ENCODE peak calls at places on chromosomes 5 and 9, in nine cellular contexts. One of them, this sample, is unnamed.

GRCh38 chr5:1698589-1699316 is 100.9 kb downstream of the MRPL36 start:
- DNase-seq in CD8-positive, alpha-beta T cell: no peak
- DNase-seq in tibial artery: no peak
- DNase-seq in right cardiac atrium: no peak
- DNase-seq in neuronal stem cell: no peak
- DNase-seq in fibroblast of lung: no peak
- DNase-seq in CD8-positive, alpha-beta memory T cell: no peak
- DNase-seq in thyroid gland: no peak
- DNase-seq in left ventricle myocardium inferior: no peak
- DNase-seq in this sample: no peak

GRCh38 chr9:129714393-129715051 is 38.3 kb downstream of the PTGES start:
- DNase-seq in CD8-positive, alpha-beta T cell: no peak
- DNase-seq in tibial artery: no peak
- DNase-seq in right cardiac atrium: no peak
- DNase-seq in neuronal stem cell: no peak
- DNase-seq in fibroblast of lung: no peak
- DNase-seq in CD8-positive, alpha-beta memory T cell: no peak
- DNase-seq in thyroid gland: no peak
- DNase-seq in left ventricle myocardium inferior: no peak
- DNase-seq in this sample: no peak

GRCh38 chr5:153632748-153633290 is 142.3 kb downstream of the GRIA1 start:
- DNase-seq in CD8-positive, alpha-beta T cell: no peak
- DNase-seq in tibial artery: no peak
- DNase-seq in right cardiac atrium: no peak
- DNase-seq in neuronal stem cell: no peak
- DNase-seq in fibroblast of lung: no peak
- DNase-seq in CD8-positive, alpha-beta memory T cell: no peak
- DNase-seq in thyroid gland: no peak
- DNase-seq in left ventricle myocardium inferior: no peak
- DNase-seq in this sample: peak

GRCh38 chr5:40801771-40802562 is 3.8 kb upstream of the PRKAA1 start:
- DNase-seq in CD8-positive, alpha-beta T cell: no peak
- DNase-seq in tibial artery: no peak
- DNase-seq in right cardiac atrium: no peak
- DNase-seq in neuronal stem cell: no peak
- DNase-seq in fibroblast of lung: no peak
- DNase-seq in CD8-positive, alpha-beta memory T cell: no peak
- DNase-seq in thyroid gland: no peak
- DNase-seq in left ventricle myocardium inferior: no peak
- DNase-seq in this sample: no peak

GRCh38 chr5:143642791-143643190 is 169.2 kb upstream of the HMHB1 start:
- DNase-seq in CD8-positive, alpha-beta T cell: no peak
- DNase-seq in tibial artery: no peak
- DNase-seq in right cardiac atrium: no peak
- DNase-seq in neuronal stem cell: no peak
- DNase-seq in fibroblast of lung: no peak
- DNase-seq in CD8-positive, alpha-beta memory T cell: no peak
- DNase-seq in thyroid gland: no peak
- DNase-seq in left ventricle myocardium inferior: no peak
- DNase-seq in this sample: no peak

GRCh38 chr5:194102-194501 is 2.8 kb downstream of the LRRC14B start:
- DNase-seq in CD8-positive, alpha-beta T cell: no peak
- DNase-seq in tibial artery: no peak
- DNase-seq in right cardiac atrium: peak
- DNase-seq in neuronal stem cell: no peak
- DNase-seq in fibroblast of lung: no peak
- DNase-seq in CD8-positive, alpha-beta memory T cell: no peak
- DNase-seq in thyroid gland: no peak
- DNase-seq in left ventricle myocardium inferior: peak
- DNase-seq in this sample: no peak

GRCh38 chr5:181120311-181120710 is 10.7 kb downstream of the OR2V1 start:
- DNase-seq in CD8-positive, alpha-beta T cell: no peak
- DNase-seq in tibial artery: no peak
- DNase-seq in right cardiac atrium: no peak
- DNase-seq in neuronal stem cell: no peak
- DNase-seq in fibroblast of lung: peak
- DNase-seq in CD8-positive, alpha-beta memory T cell: no peak
- DNase-seq in thyroid gland: no peak
- DNase-seq in left ventricle myocardium inferior: no peak
- DNase-seq in this sample: no peak

GRCh38 chr9:126375386-126375785 is 48.8 kb downstream of the MVB12B start:
- DNase-seq in CD8-positive, alpha-beta T cell: no peak
- DNase-seq in tibial artery: peak
- DNase-seq in right cardiac atrium: peak
- DNase-seq in neuronal stem cell: no peak
- DNase-seq in fibroblast of lung: peak
- DNase-seq in CD8-positive, alpha-beta memory T cell: no peak
- DNase-seq in thyroid gland: no peak
- DNase-seq in left ventricle myocardium inferior: no peak
- DNase-seq in this sample: no peak

GRCh38 chr5:31900296-31900865 is 261.4 kb downstream of the PDZD2 start:
- DNase-seq in CD8-positive, alpha-beta T cell: no peak
- DNase-seq in tibial artery: no peak
- DNase-seq in right cardiac atrium: no peak
- DNase-seq in neuronal stem cell: no peak
- DNase-seq in fibroblast of lung: no peak
- DNase-seq in CD8-positive, alpha-beta memory T cell: no peak
- DNase-seq in thyroid gland: no peak
- DNase-seq in left ventricle myocardium inferior: no peak
- DNase-seq in this sample: no peak

GRCh38 chr5:102231693-102232619 is 64.1 kb downstream of the SLCO4C1 start:
- DNase-seq in CD8-positive, alpha-beta T cell: no peak
- DNase-seq in tibial artery: no peak
- DNase-seq in right cardiac atrium: no peak
- DNase-seq in neuronal stem cell: no peak
- DNase-seq in fibroblast of lung: no peak
- DNase-seq in CD8-positive, alpha-beta memory T cell: no peak
- DNase-seq in thyroid gland: no peak
- DNase-seq in left ventricle myocardium inferior: no peak
- DNase-seq in this sample: peak

GRCh38 chr5:125198270-125198974 is 452.0 kb upstream of the ZNF608 start:
- DNase-seq in CD8-positive, alpha-beta T cell: no peak
- DNase-seq in tibial artery: peak
- DNase-seq in right cardiac atrium: peak
- DNase-seq in neuronal stem cell: no peak
- DNase-seq in fibroblast of lung: peak
- DNase-seq in CD8-positive, alpha-beta memory T cell: no peak
- DNase-seq in thyroid gland: peak
- DNase-seq in left ventricle myocardium inferior: peak
- DNase-seq in this sample: no peak

GRCh38 chr9:87206064-87206661 is 258.9 kb upstream of the GAS1 start:
- DNase-seq in CD8-positive, alpha-beta T cell: no peak
- DNase-seq in tibial artery: no peak
- DNase-seq in right cardiac atrium: no peak
- DNase-seq in neuronal stem cell: no peak
- DNase-seq in fibroblast of lung: peak
- DNase-seq in CD8-positive, alpha-beta memory T cell: no peak
- DNase-seq in thyroid gland: no peak
- DNase-seq in left ventricle myocardium inferior: no peak
- DNase-seq in this sample: peak

GRCh38 chr9:81559741-81560140 is 129.6 kb downstream of the TLE1 start:
- DNase-seq in CD8-positive, alpha-beta T cell: no peak
- DNase-seq in tibial artery: no peak
- DNase-seq in right cardiac atrium: no peak
- DNase-seq in neuronal stem cell: no peak
- DNase-seq in fibroblast of lung: peak
- DNase-seq in CD8-positive, alpha-beta memory T cell: no peak
- DNase-seq in thyroid gland: no peak
- DNase-seq in left ventricle myocardium inferior: no peak
- DNase-seq in this sample: peak

GRCh38 chr9:77916410-77916819 is 115.2 kb downstream of the GNAQ start:
- DNase-seq in CD8-positive, alpha-beta T cell: no peak
- DNase-seq in tibial artery: no peak
- DNase-seq in right cardiac atrium: no peak
- DNase-seq in neuronal stem cell: no peak
- DNase-seq in fibroblast of lung: no peak
- DNase-seq in CD8-positive, alpha-beta memory T cell: no peak
- DNase-seq in thyroid gland: no peak
- DNase-seq in left ventricle myocardium inferior: no peak
- DNase-seq in this sample: no peak

GRCh38 chr5:36573441-36573840 is 33.0 kb upstream of the SLC1A3 start:
- DNase-seq in CD8-positive, alpha-beta T cell: no peak
- DNase-seq in tibial artery: no peak
- DNase-seq in right cardiac atrium: no peak
- DNase-seq in neuronal stem cell: no peak
- DNase-seq in fibroblast of lung: peak
- DNase-seq in CD8-positive, alpha-beta memory T cell: no peak
- DNase-seq in thyroid gland: no peak
- DNase-seq in left ventricle myocardium inferior: no peak
- DNase-seq in this sample: peak
- H3K27ac ChIP-seq in CD8-positive, alpha-beta T cell: no peak
- H3K27ac ChIP-seq in tibial artery: no peak
- H3K27ac ChIP-seq in right cardiac atrium: no peak
- H3K27ac ChIP-seq in neuronal stem cell: no peak
- H3K27ac ChIP-seq in fibroblast of lung: no peak
- H3K27ac ChIP-seq in CD8-positive, alpha-beta memory T cell: no peak
- H3K27ac ChIP-seq in thyroid gland: no peak
- H3K27ac ChIP-seq in left ventricle myocardium inferior: no peak
- H3K27ac ChIP-seq in this sample: no peak

GRCh38 chr5:14227501-14227900 is 84.4 kb downstream of the TRIO start:
- DNase-seq in CD8-positive, alpha-beta T cell: no peak
- DNase-seq in tibial artery: no peak
- DNase-seq in right cardiac atrium: no peak
- DNase-seq in neuronal stem cell: no peak
- DNase-seq in fibroblast of lung: no peak
- DNase-seq in CD8-positive, alpha-beta memory T cell: no peak
- DNase-seq in thyroid gland: no peak
- DNase-seq in left ventricle myocardium inferior: no peak
- DNase-seq in this sample: no peak

GRCh38 chr5:14226992-14227391 is 83.8 kb downstream of the TRIO start:
- DNase-seq in CD8-positive, alpha-beta T cell: no peak
- DNase-seq in tibial artery: no peak
- DNase-seq in right cardiac atrium: no peak
- DNase-seq in neuronal stem cell: no peak
- DNase-seq in fibroblast of lung: no peak
- DNase-seq in CD8-positive, alpha-beta memory T cell: no peak
- DNase-seq in thyroid gland: no peak
- DNase-seq in left ventricle myocardium inferior: no peak
- DNase-seq in this sample: no peak

GRCh38 chr5:14229181-14229580 is 86.0 kb downstream of the TRIO start:
- DNase-seq in CD8-positive, alpha-beta T cell: no peak
- DNase-seq in tibial artery: no peak
- DNase-seq in right cardiac atrium: no peak
- DNase-seq in neuronal stem cell: no peak
- DNase-seq in fibroblast of lung: no peak
- DNase-seq in CD8-positive, alpha-beta memory T cell: no peak
- DNase-seq in thyroid gland: no peak
- DNase-seq in left ventricle myocardium inferior: no peak
- DNase-seq in this sample: no peak

GRCh38 chr5:14229734-14230133 is 86.6 kb downstream of the TRIO start:
- DNase-seq in CD8-positive, alpha-beta T cell: no peak
- DNase-seq in tibial artery: no peak
- DNase-seq in right cardiac atrium: no peak
- DNase-seq in neuronal stem cell: no peak
- DNase-seq in fibroblast of lung: no peak
- DNase-seq in CD8-positive, alpha-beta memory T cell: no peak
- DNase-seq in thyroid gland: no peak
- DNase-seq in left ventricle myocardium inferior: no peak
- DNase-seq in this sample: no peak

GRCh38 chr5:14228219-14228618 is 85.1 kb downstream of the TRIO start:
- DNase-seq in CD8-positive, alpha-beta T cell: no peak
- DNase-seq in tibial artery: no peak
- DNase-seq in right cardiac atrium: no peak
- DNase-seq in neuronal stem cell: no peak
- DNase-seq in fibroblast of lung: no peak
- DNase-seq in CD8-positive, alpha-beta memory T cell: no peak
- DNase-seq in thyroid gland: no peak
- DNase-seq in left ventricle myocardium inferior: no peak
- DNase-seq in this sample: no peak
- H3K27ac ChIP-seq in CD8-positive, alpha-beta T cell: no peak
- H3K27ac ChIP-seq in tibial artery: no peak
- H3K27ac ChIP-seq in right cardiac atrium: no peak
- H3K27ac ChIP-seq in neuronal stem cell: no peak
- H3K27ac ChIP-seq in fibroblast of lung: no peak
- H3K27ac ChIP-seq in CD8-positive, alpha-beta memory T cell: no peak
- H3K27ac ChIP-seq in thyroid gland: no peak
- H3K27ac ChIP-seq in left ventricle myocardium inferior: peak
- H3K27ac ChIP-seq in this sample: no peak

GRCh38 chr5:37791321-37791720 is 48.5 kb downstream of the GDNF start:
- DNase-seq in CD8-positive, alpha-beta T cell: no peak
- DNase-seq in tibial artery: no peak
- DNase-seq in right cardiac atrium: no peak
- DNase-seq in neuronal stem cell: no peak
- DNase-seq in fibroblast of lung: no peak
- DNase-seq in CD8-positive, alpha-beta memory T cell: no peak
- DNase-seq in thyroid gland: no peak
- DNase-seq in left ventricle myocardium inferior: no peak
- DNase-seq in this sample: no peak

GRCh38 chr5:37786416-37786815 is 53.4 kb downstream of the GDNF start:
- DNase-seq in CD8-positive, alpha-beta T cell: no peak
- DNase-seq in tibial artery: no peak
- DNase-seq in right cardiac atrium: no peak
- DNase-seq in neuronal stem cell: no peak
- DNase-seq in fibroblast of lung: no peak
- DNase-seq in CD8-positive, alpha-beta memory T cell: no peak
- DNase-seq in thyroid gland: no peak
- DNase-seq in left ventricle myocardium inferior: no peak
- DNase-seq in this sample: no peak

GRCh38 chr5:37786855-37787254 is 53.0 kb downstream of the GDNF start:
- DNase-seq in CD8-positive, alpha-beta T cell: no peak
- DNase-seq in tibial artery: no peak
- DNase-seq in right cardiac atrium: no peak
- DNase-seq in neuronal stem cell: no peak
- DNase-seq in fibroblast of lung: peak
- DNase-seq in CD8-positive, alpha-beta memory T cell: no peak
- DNase-seq in thyroid gland: no peak
- DNase-seq in left ventricle myocardium inferior: no peak
- DNase-seq in this sample: peak

GRCh38 chr5:37789991-37790390 is 49.9 kb downstream of the GDNF start:
- DNase-seq in CD8-positive, alpha-beta T cell: no peak
- DNase-seq in tibial artery: no peak
- DNase-seq in right cardiac atrium: no peak
- DNase-seq in neuronal stem cell: no peak
- DNase-seq in fibroblast of lung: peak
- DNase-seq in CD8-positive, alpha-beta memory T cell: no peak
- DNase-seq in thyroid gland: no peak
- DNase-seq in left ventricle myocardium inferior: no peak
- DNase-seq in this sample: no peak

DNA sequence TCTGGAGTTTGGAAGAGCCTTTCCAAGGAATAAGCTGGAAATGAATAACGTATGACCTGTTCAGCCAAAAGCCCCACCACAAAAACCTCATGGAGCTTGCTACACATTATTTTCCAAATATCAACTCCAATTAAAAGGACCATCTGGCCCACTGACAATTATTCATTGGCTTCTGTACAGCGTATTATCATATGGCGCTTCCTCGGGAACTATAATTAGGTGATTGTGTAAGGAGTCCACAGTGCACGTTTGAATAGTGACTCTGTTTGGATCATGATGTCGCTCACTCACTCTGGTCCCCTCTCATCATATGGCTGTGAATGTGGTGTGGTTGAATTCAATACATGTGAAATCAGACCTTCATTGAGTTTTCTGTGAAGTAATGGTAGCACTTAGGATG is 52.1 kb downstream of the GDNF start:
- DNase-seq in CD8-positive, alpha-beta T cell: no peak
- DNase-seq in tibial artery: no peak
- DNase-seq in right cardiac atrium: no peak
- DNase-seq in neuronal stem cell: no peak
- DNase-seq in fibroblast of lung: no peak
- DNase-seq in CD8-positive, alpha-beta memory T cell: no peak
- DNase-seq in thyroid gland: no peak
- DNase-seq in left ventricle myocardium inferior: no peak
- DNase-seq in this sample: no peak
- H3K27ac ChIP-seq in CD8-positive, alpha-beta T cell: no peak
- H3K27ac ChIP-seq in tibial artery: no peak
- H3K27ac ChIP-seq in right cardiac atrium: no peak
- H3K27ac ChIP-seq in neuronal stem cell: no peak
- H3K27ac ChIP-seq in fibroblast of lung: no peak
- H3K27ac ChIP-seq in CD8-positive, alpha-beta memory T cell: no peak
- H3K27ac ChIP-seq in thyroid gland: no peak
- H3K27ac ChIP-seq in left ventricle myocardium inferior: no peak
- H3K27ac ChIP-seq in this sample: no peak

GRCh38 chr5:177484902-177485549 is 11.6 kb upstream of the DBN1 start:
- DNase-seq in CD8-positive, alpha-beta T cell: no peak
- DNase-seq in tibial artery: no peak
- DNase-seq in right cardiac atrium: no peak
- DNase-seq in neuronal stem cell: no peak
- DNase-seq in fibroblast of lung: no peak
- DNase-seq in CD8-positive, alpha-beta memory T cell: no peak
- DNase-seq in thyroid gland: no peak
- DNase-seq in left ventricle myocardium inferior: no peak
- DNase-seq in this sample: no peak
- H3K27ac ChIP-seq in CD8-positive, alpha-beta T cell: no peak
- H3K27ac ChIP-seq in tibial artery: peak
- H3K27ac ChIP-seq in right cardiac atrium: no peak
- H3K27ac ChIP-seq in neuronal stem cell: no peak
- H3K27ac ChIP-seq in fibroblast of lung: peak
- H3K27ac ChIP-seq in CD8-positive, alpha-beta memory T cell: no peak
- H3K27ac ChIP-seq in thyroid gland: no peak
- H3K27ac ChIP-seq in left ventricle myocardium inferior: no peak
- H3K27ac ChIP-seq in this sample: no peak